ENCODE peak calls at places on chromosome 5, in nine cellular contexts. One of them, this sample, is unnamed.

GRCh38 chr5:149932445-149933350 is 11.9 kb downstream of the PDE6A start:
- DNase-seq in OCI-LY7: no peak
- DNase-seq in psoas muscle: peak
- DNase-seq in fibroblast of mammary gland: no peak
- DNase-seq in choroid plexus epithelial cell: peak
- DNase-seq in right atrium auricular region: no peak
- DNase-seq in GM12865: no peak
- DNase-seq in pancreas: no peak
- DNase-seq in CD8-positive, alpha-beta T cell: no peak
- DNase-seq in this sample: no peak

GRCh38 chr5:1391691-1392090 is 46.8 kb upstream of the CLPTM1L start:
- DNase-seq in GM12865: no peak
- DNase-seq in fibroblast of mammary gland: no peak
- DNase-seq in CD8-positive, alpha-beta T cell: no peak
- DNase-seq in pancreas: no peak
- DNase-seq in right atrium auricular region: no peak
- DNase-seq in psoas muscle: peak
- DNase-seq in OCI-LY7: no peak
- DNase-seq in choroid plexus epithelial cell: no peak
- DNase-seq in this sample: no peak

GRCh38 chr5:65651144-65651543 is 26.3 kb downstream of the SHLD3 start:
- DNase-seq in pancreas: no peak
- DNase-seq in CD8-positive, alpha-beta T cell: no peak
- DNase-seq in fibroblast of mammary gland: no peak
- DNase-seq in choroid plexus epithelial cell: no peak
- DNase-seq in right atrium auricular region: no peak
- DNase-seq in psoas muscle: no peak
- DNase-seq in GM12865: no peak
- DNase-seq in OCI-LY7: no peak
- DNase-seq in this sample: no peak

GRCh38 chr5:160083501-160083900 is 35.7 kb downstream of the PWWP2A start:
- DNase-seq in fibroblast of mammary gland: peak
- DNase-seq in OCI-LY7: no peak
- DNase-seq in psoas muscle: no peak
- DNase-seq in right atrium auricular region: no peak
- DNase-seq in choroid plexus epithelial cell: no peak
- DNase-seq in pancreas: no peak
- DNase-seq in CD8-positive, alpha-beta T cell: no peak
- DNase-seq in GM12865: no peak
- DNase-seq in this sample: no peak

GRCh38 chr5:141017943-141018342 is 33.2 kb upstream of the PCDHB1 start:
- DNase-seq in CD8-positive, alpha-beta T cell: no peak
- DNase-seq in choroid plexus epithelial cell: no peak
- DNase-seq in psoas muscle: no peak
- DNase-seq in right atrium auricular region: no peak
- DNase-seq in pancreas: no peak
- DNase-seq in GM12865: no peak
- DNase-seq in fibroblast of mammary gland: no peak
- DNase-seq in OCI-LY7: no peak
- DNase-seq in this sample: no peak

GRCh38 chr5:76082790-76083554 is at the start of gene SV2C:
- DNase-seq in choroid plexus epithelial cell: peak
- DNase-seq in OCI-LY7: no peak
- DNase-seq in right atrium auricular region: no peak
- DNase-seq in pancreas: no peak
- DNase-seq in GM12865: peak
- DNase-seq in psoas muscle: peak
- DNase-seq in fibroblast of mammary gland: no peak
- DNase-seq in CD8-positive, alpha-beta T cell: no peak
- DNase-seq in this sample: no peak

GRCh38 chr5:136484808-136485207 is 119.5 kb upstream of the TRPC7 start:
- DNase-seq in OCI-LY7: no peak
- DNase-seq in choroid plexus epithelial cell: no peak
- DNase-seq in fibroblast of mammary gland: no peak
- DNase-seq in CD8-positive, alpha-beta T cell: no peak
- DNase-seq in pancreas: no peak
- DNase-seq in GM12865: peak
- DNase-seq in right atrium auricular region: no peak
- DNase-seq in psoas muscle: no peak
- DNase-seq in this sample: no peak

GRCh38 chr5:150734579-150735384 is 24.0 kb downstream of the DCTN4 start:
- DNase-seq in pancreas: peak
- DNase-seq in GM12865: peak
- DNase-seq in CD8-positive, alpha-beta T cell: no peak
- DNase-seq in right atrium auricular region: peak
- DNase-seq in psoas muscle: peak
- DNase-seq in choroid plexus epithelial cell: no peak
- DNase-seq in fibroblast of mammary gland: no peak
- DNase-seq in OCI-LY7: peak
- DNase-seq in this sample: no peak

GRCh38 chr5:72525816-72526215 is 18.6 kb upstream of the ZNF366 start:
- DNase-seq in psoas muscle: no peak
- DNase-seq in OCI-LY7: no peak
- DNase-seq in CD8-positive, alpha-beta T cell: no peak
- DNase-seq in choroid plexus epithelial cell: peak
- DNase-seq in fibroblast of mammary gland: peak
- DNase-seq in pancreas: no peak
- DNase-seq in GM12865: no peak
- DNase-seq in right atrium auricular region: no peak
- DNase-seq in this sample: no peak

GRCh38 chr5:131635755-131636479 is 888 bp upstream of the RAPGEF6 start:
- DNase-seq in right atrium auricular region: no peak
- DNase-seq in GM12865: peak
- DNase-seq in choroid plexus epithelial cell: peak
- DNase-seq in psoas muscle: no peak
- DNase-seq in fibroblast of mammary gland: peak
- DNase-seq in CD8-positive, alpha-beta T cell: no peak
- DNase-seq in OCI-LY7: peak
- DNase-seq in pancreas: no peak
- DNase-seq in this sample: no peak

GRCh38 chr5:134503088-134503936 is 22.2 kb upstream of the JADE2 start:
- DNase-seq in fibroblast of mammary gland: peak
- DNase-seq in choroid plexus epithelial cell: peak
- DNase-seq in right atrium auricular region: peak
- DNase-seq in GM12865: peak
- DNase-seq in psoas muscle: peak
- DNase-seq in CD8-positive, alpha-beta T cell: no peak
- DNase-seq in OCI-LY7: no peak
- DNase-seq in pancreas: peak
- DNase-seq in this sample: peak

GRCh38 chr5:21862986-21863385 is 990.2 kb downstream of the CDH12 start:
- DNase-seq in fibroblast of mammary gland: no peak
- DNase-seq in GM12865: no peak
- DNase-seq in psoas muscle: no peak
- DNase-seq in right atrium auricular region: no peak
- DNase-seq in pancreas: no peak
- DNase-seq in choroid plexus epithelial cell: no peak
- DNase-seq in OCI-LY7: no peak
- DNase-seq in CD8-positive, alpha-beta T cell: no peak
- DNase-seq in this sample: no peak

GRCh38 chr5:166505546-166505945 is 1785.9 kb upstream of the WWC1 start:
- DNase-seq in OCI-LY7: no peak
- DNase-seq in pancreas: no peak
- DNase-seq in fibroblast of mammary gland: no peak
- DNase-seq in psoas muscle: no peak
- DNase-seq in GM12865: no peak
- DNase-seq in CD8-positive, alpha-beta T cell: no peak
- DNase-seq in right atrium auricular region: no peak
- DNase-seq in choroid plexus epithelial cell: peak
- DNase-seq in this sample: peak

GRCh38 chr5:159240301-159240870 is 22.7 kb upstream of the UBLCP1 start:
- DNase-seq in GM12865: no peak
- DNase-seq in choroid plexus epithelial cell: peak
- DNase-seq in psoas muscle: no peak
- DNase-seq in pancreas: no peak
- DNase-seq in fibroblast of mammary gland: no peak
- DNase-seq in OCI-LY7: no peak
- DNase-seq in right atrium auricular region: no peak
- DNase-seq in CD8-positive, alpha-beta T cell: no peak
- DNase-seq in this sample: no peak

GRCh38 chr5:28265877-28266276 is 1227.5 kb upstream of the CDH9 start:
- DNase-seq in psoas muscle: no peak
- DNase-seq in choroid plexus epithelial cell: no peak
- DNase-seq in right atrium auricular region: no peak
- DNase-seq in CD8-positive, alpha-beta T cell: no peak
- DNase-seq in GM12865: no peak
- DNase-seq in OCI-LY7: no peak
- DNase-seq in pancreas: no peak
- DNase-seq in fibroblast of mammary gland: no peak
- DNase-seq in this sample: no peak

GRCh38 chr5:16918156-16918555 is 17.9 kb downstream of the MYO10 start:
- DNase-seq in right atrium auricular region: no peak
- DNase-seq in OCI-LY7: no peak
- DNase-seq in psoas muscle: no peak
- DNase-seq in GM12865: no peak
- DNase-seq in choroid plexus epithelial cell: no peak
- DNase-seq in CD8-positive, alpha-beta T cell: no peak
- DNase-seq in pancreas: no peak
- DNase-seq in fibroblast of mammary gland: no peak
- DNase-seq in this sample: no peak
- TF ChIP-seq CTCF in right atrium auricular region: no peak
- TF ChIP-seq CTCF in OCI-LY7: no peak
- TF ChIP-seq CTCF in psoas muscle: no peak
- TF ChIP-seq CTCF in GM12865: no peak
- TF ChIP-seq CTCF in choroid plexus epithelial cell: no peak
- TF ChIP-seq CTCF in CD8-positive, alpha-beta T cell: no peak
- TF ChIP-seq CTCF in pancreas: no peak
- TF ChIP-seq CTCF in fibroblast of mammary gland: no peak
- TF ChIP-seq CTCF in this sample: no peak

DNA sequence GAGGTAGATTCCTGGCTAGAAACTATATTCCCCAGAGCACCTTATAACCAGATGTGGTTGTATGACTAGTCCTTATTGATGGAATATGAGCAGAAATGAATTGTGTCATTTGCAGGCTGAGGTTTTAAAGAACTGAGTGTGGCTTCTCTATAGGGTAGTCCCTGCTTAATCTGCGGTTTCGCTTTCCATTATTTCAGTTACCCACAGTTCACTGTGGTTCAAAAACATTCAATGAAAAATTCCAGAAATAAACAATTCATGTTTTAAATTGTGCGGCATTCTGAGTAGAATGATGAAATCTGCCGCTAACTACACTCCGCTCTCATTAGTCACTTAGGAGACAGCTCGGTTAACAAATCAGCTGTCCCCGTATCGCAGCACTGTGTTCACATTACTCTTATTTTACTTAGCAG is 65.1 kb downstream of the ANKRD55 start:
- DNase-seq in GM12865: no peak
- DNase-seq in psoas muscle: no peak
- DNase-seq in CD8-positive, alpha-beta T cell: no peak
- DNase-seq in OCI-LY7: no peak
- DNase-seq in right atrium auricular region: no peak
- DNase-seq in choroid plexus epithelial cell: peak
- DNase-seq in pancreas: no peak
- DNase-seq in fibroblast of mammary gland: peak
- DNase-seq in this sample: peak
- H3K4me3 ChIP-seq in GM12865: no peak
- H3K4me3 ChIP-seq in psoas muscle: no peak
- H3K4me3 ChIP-seq in CD8-positive, alpha-beta T cell: no peak
- H3K4me3 ChIP-seq in OCI-LY7: no peak
- H3K4me3 ChIP-seq in right atrium auricular region: no peak
- H3K4me3 ChIP-seq in choroid plexus epithelial cell: peak
- H3K4me3 ChIP-seq in pancreas: no peak
- H3K4me3 ChIP-seq in fibroblast of mammary gland: no peak
- H3K4me3 ChIP-seq in this sample: no peak

GRCh38 chr5:36876389-36876964 is at the start of gene NIPBL:
- DNase-seq in pancreas: peak
- DNase-seq in fibroblast of mammary gland: peak
- DNase-seq in choroid plexus epithelial cell: peak
- DNase-seq in CD8-positive, alpha-beta T cell: peak
- DNase-seq in OCI-LY7: peak
- DNase-seq in right atrium auricular region: peak
- DNase-seq in psoas muscle: peak
- DNase-seq in GM12865: peak
- DNase-seq in this sample: peak

GRCh38 chr5:36875789-36876388 is 680 bp upstream of the NIPBL start:
- DNase-seq in fibroblast of mammary gland: peak
- DNase-seq in GM12865: peak
- DNase-seq in psoas muscle: peak
- DNase-seq in pancreas: peak
- DNase-seq in CD8-positive, alpha-beta T cell: peak
- DNase-seq in choroid plexus epithelial cell: peak
- DNase-seq in right atrium auricular region: peak
- DNase-seq in OCI-LY7: peak
- DNase-seq in this sample: peak

GRCh38 chr5:36878421-36879088 is 2.0 kb downstream of the NIPBL start:
- DNase-seq in fibroblast of mammary gland: peak
- DNase-seq in choroid plexus epithelial cell: peak
- DNase-seq in OCI-LY7: no peak
- DNase-seq in GM12865: no peak
- DNase-seq in CD8-positive, alpha-beta T cell: no peak
- DNase-seq in psoas muscle: no peak
- DNase-seq in right atrium auricular region: no peak
- DNase-seq in pancreas: no peak
- DNase-seq in this sample: no peak

GRCh38 chr5:36877667-36878420 is 1.3 kb downstream of the NIPBL start:
- DNase-seq in OCI-LY7: peak
- DNase-seq in pancreas: no peak
- DNase-seq in psoas muscle: no peak
- DNase-seq in right atrium auricular region: no peak
- DNase-seq in CD8-positive, alpha-beta T cell: no peak
- DNase-seq in choroid plexus epithelial cell: peak
- DNase-seq in GM12865: peak
- DNase-seq in fibroblast of mammary gland: peak
- DNase-seq in this sample: no peak

GRCh38 chr5:36876965-36877666 is 547 bp downstream of the NIPBL start:
- DNase-seq in psoas muscle: peak
- DNase-seq in pancreas: peak
- DNase-seq in CD8-positive, alpha-beta T cell: peak
- DNase-seq in choroid plexus epithelial cell: peak
- DNase-seq in right atrium auricular region: peak
- DNase-seq in GM12865: peak
- DNase-seq in OCI-LY7: peak
- DNase-seq in fibroblast of mammary gland: peak
- DNase-seq in this sample: no peak
- TF ChIP-seq CTCF in psoas muscle: no peak
- TF ChIP-seq CTCF in pancreas: no peak
- TF ChIP-seq CTCF in CD8-positive, alpha-beta T cell: no peak
- TF ChIP-seq CTCF in choroid plexus epithelial cell: no peak
- TF ChIP-seq CTCF in right atrium auricular region: no peak
- TF ChIP-seq CTCF in GM12865: no peak
- TF ChIP-seq CTCF in OCI-LY7: no peak
- TF ChIP-seq CTCF in fibroblast of mammary gland: no peak
- TF ChIP-seq CTCF in this sample: no peak

DNA sequence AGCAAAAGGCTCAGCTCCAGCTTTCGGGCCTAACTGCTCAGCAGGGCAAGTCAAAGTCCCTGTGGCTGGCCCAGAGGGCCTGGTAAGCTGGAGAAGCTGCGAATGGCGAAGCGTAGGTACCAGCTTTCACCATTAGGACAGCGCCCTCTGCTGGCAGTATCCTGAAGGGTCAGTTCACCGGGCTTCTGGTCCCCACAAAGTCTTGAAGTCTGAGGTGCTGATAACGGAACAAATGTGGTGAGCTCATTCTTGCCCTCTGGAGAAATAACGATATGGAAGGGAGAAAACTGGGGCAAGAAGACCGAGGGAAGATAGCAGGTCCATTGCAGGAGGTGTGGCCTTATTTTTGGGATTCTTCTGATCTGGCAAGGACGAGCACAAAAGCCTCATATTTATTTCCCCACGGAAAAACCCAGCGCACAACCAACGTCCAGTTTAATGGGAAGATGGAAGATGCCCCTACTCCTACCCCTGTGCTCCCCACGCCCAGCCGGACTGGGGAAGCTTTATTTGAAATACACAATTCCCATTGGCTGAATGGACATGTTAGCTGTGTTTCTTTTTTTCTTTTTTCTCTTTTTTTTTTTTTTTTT is 7.2 kb downstream of the SOWAHA start:
- DNase-seq in psoas muscle: peak
- DNase-seq in OCI-LY7: peak
- DNase-seq in fibroblast of mammary gland: peak
- DNase-seq in CD8-positive, alpha-beta T cell: peak
- DNase-seq in right atrium auricular region: peak
- DNase-seq in choroid plexus epithelial cell: peak
- DNase-seq in GM12865: peak
- DNase-seq in pancreas: peak
- DNase-seq in this sample: peak
- H3K4me3 ChIP-seq in psoas muscle: no peak
- H3K4me3 ChIP-seq in OCI-LY7: no peak
- H3K4me3 ChIP-seq in fibroblast of mammary gland: no peak
- H3K4me3 ChIP-seq in CD8-positive, alpha-beta T cell: peak
- H3K4me3 ChIP-seq in right atrium auricular region: no peak
- H3K4me3 ChIP-seq in choroid plexus epithelial cell: peak
- H3K4me3 ChIP-seq in GM12865: no peak
- H3K4me3 ChIP-seq in pancreas: no peak
- H3K4me3 ChIP-seq in this sample: no peak

This sample was measured in astrocyte of the cerebellum.